ENCODE peak calls at places on chromosomes 4 and X, in four cellular contexts. P is AG09309, X is GM12878, R is Peyer's patch. E is an unnamed sample.
A peak's percentile ranks its signal among the peaks of the same experiment; 100 is the strongest.

GRCh38 chrX:73615022-73615421 is 52.0 kb downstream of the CHIC1 start:
- DNase-seq in P (no peak), X (no peak), R (no peak), E (no peak)

GRCh38 chr4:174604198-174604597 is 81.9 kb upstream of the HPGD start:
- DNase-seq in P (peak; percentile 11), X (no peak), R (no peak), E (no peak)

GRCh38 chrX:140141444-140142029 is 176.2 kb upstream of the CXorf66 start:
- DNase-seq in P (no peak), X (peak; percentile 3), R (no peak), E (no peak)

GRCh38 chrX:69063486-69063885 is 101.8 kb downstream of the PJA1 start:
- DNase-seq in P (no peak), X (no peak), R (no peak), E (no peak)

GRCh38 chr4:136917312-136918110 is 614.8 kb downstream of the PCDH18 start:
- DNase-seq in P (no peak), X (no peak), R (no peak), E (no peak)

GRCh38 chr4:24141836-24142235 is 252.0 kb upstream of the PPARGC1A start:
- DNase-seq in P (peak; percentile 13), X (no peak), R (no peak), E (no peak)

GRCh38 chr4:37892641-37893040 is 1.8 kb downstream of the TBC1D1 start:
- DNase-seq in P (no peak), X (peak; percentile 61), R (no peak), E (peak; percentile 58)

GRCh38 chrX:94256396-94256795 is 582.4 kb downstream of the FAM133A start:
- DNase-seq in P (no peak), X (no peak), R (no peak), E (no peak)

GRCh38 chr4:52477191-52477590 is 181.9 kb downstream of the USP46 start:
- DNase-seq in P (no peak), X (no peak), R (no peak), E (no peak)

GRCh38 chr4:173538148-173538902 is 8.3 kb upstream of the HAND2 start:
- DNase-seq in P (no peak), X (no peak), R (no peak), E (no peak)

GRCh38 chrX:155148724-155149537 is 67.3 kb upstream of the VBP1 start:
- DNase-seq in P (no peak), X (no peak), R (no peak), E (no peak)

GRCh38 chrX:1545776-1546408 is 8.9 kb upstream of the P2RY8 start:
- DNase-seq in P (no peak), X (no peak), R (peak; percentile 2), E (no peak)

GRCh38 chr4:105990933-105991332 is 95.7 kb downstream of the NPNT start:
- DNase-seq in P (peak; percentile 31), X (no peak), R (no peak), E (no peak)

GRCh38 chrX:70479197-70479969 is 34.7 kb downstream of the DLG3 start:
- DNase-seq in P (peak; percentile 44), X (no peak), R (no peak), E (no peak)

GRCh38 chr4:184355111-184355604 is 119.2 kb downstream of the IRF2 start:
- DNase-seq in P (no peak), X (peak; percentile 84), R (no peak), E (peak; percentile 70)

GRCh38 chr4:120082286-120082685 is 15.6 kb upstream of the MAD2L1 start:
- DNase-seq in P (no peak), X (no peak), R (no peak), E (no peak)

GRCh38 chrX:2828404-2829065 is at the start of gene GYG2:
- DNase-seq in P (no peak), X (no peak), R (no peak), E (no peak)

GRCh38 chr4:139740531-139741041 is 75.0 kb downstream of the MGST2 start:
- DNase-seq in P (peak; percentile 82), X (no peak), R (no peak), E (no peak)

GRCh38 chr4:120536884-120537283 is 385.6 kb downstream of the PRDM5 start:
- DNase-seq in P (no peak), X (no peak), R (no peak), E (no peak)

GRCh38 chr4:2803624-2804448 is 11.0 kb downstream of the SH3BP2 start:
- DNase-seq in P (no peak), X (no peak), R (peak; percentile 73), E (no peak)

GRCh38 chrX:13747836-13748235 is 13.3 kb downstream of the OFD1 start:
- DNase-seq in P (peak; percentile 34), X (no peak), R (no peak), E (no peak)

GRCh38 chrX:45229348-45229747 is 28.7 kb upstream of the DIPK2B start:
- DNase-seq in P (no peak), X (no peak), R (no peak), E (no peak)

GRCh38 chr4:26410385-26411293 is 79.6 kb downstream of the CCKAR start:
- DNase-seq in P (peak; percentile 24), X (peak; percentile 44), R (no peak), E (no peak)

GRCh38 chr4:26412381-26413372 is 77.6 kb downstream of the CCKAR start:
- DNase-seq in P (no peak), X (no peak), R (no peak), E (no peak)

GRCh38 chr4:26418850-26419249 is 71.4 kb downstream of the CCKAR start:
- DNase-seq in P (no peak), X (no peak), R (no peak), E (no peak)

GRCh38 chr4:26418107-26418506 is 72.2 kb downstream of the CCKAR start:
- DNase-seq in P (no peak), X (no peak), R (no peak), E (no peak)

GRCh38 chr4:26413595-26413994 is 76.7 kb downstream of the CCKAR start:
- DNase-seq in P (no peak), X (no peak), R (no peak), E (no peak)
- TF ChIP-seq CTCF in P (no peak), X (peak; percentile 3), R (no peak), E (no peak)

GRCh38 chr4:76002176-76002575 is 5.1 kb downstream of the CXCL9 start:
- DNase-seq in P (no peak), X (no peak), R (no peak), E (no peak)
- H3K4me3 ChIP-seq in P (no peak overlapping the region), X (no peak overlapping the region), R (no peak overlapping the region), E (no peak overlapping the region)

DNA sequence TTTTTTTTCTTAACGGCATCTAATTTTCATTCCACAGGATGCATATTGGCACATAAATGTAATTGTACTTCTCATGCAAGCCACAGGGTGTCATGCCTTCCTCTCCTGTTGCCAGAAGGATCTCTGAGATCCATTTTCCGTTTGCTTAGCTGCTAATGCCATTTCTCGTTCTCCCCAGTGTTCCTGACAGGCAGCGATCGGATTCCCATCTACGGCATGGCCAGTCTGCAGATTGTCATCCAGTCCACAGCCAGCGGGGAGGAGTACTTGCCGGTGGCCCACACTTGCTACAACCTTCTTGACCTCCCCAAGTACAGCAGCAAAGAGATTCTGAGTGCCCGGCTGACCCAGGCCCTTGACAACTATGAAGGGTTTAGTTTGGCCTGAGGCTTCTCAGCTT is 8.9 kb upstream of the NAP1L5 start:
- DNase-seq in P (peak; percentile 31), X (no peak), R (no peak), E (no peak)
- TF ChIP-seq CTCF in P (peak; percentile 67), X (peak; percentile 12), R (no peak), E (peak; percentile 6)

DNA sequence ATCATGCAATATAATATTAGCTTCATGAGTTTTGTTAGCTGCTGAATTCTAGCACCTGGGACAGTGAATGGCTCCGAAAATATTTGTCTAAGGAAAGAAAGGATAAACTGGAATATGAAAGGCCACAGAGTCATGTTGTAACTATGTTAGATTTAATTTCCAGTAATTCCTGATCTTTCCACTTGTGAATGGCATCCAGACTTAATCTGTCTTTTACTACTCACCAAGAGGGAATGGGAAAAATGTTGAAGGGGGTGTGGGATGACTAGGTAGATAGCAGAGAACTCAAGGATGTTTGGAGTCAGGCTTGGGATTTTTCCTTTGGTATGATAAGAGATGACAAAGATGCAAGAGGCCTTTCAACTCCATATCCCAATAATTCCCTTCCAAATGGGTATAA is 9.4 kb downstream of the ADH6 start:
- DNase-seq in P (no peak), X (no peak), R (no peak), E (no peak)
- H3K4me3 ChIP-seq in P (no peak overlapping the region), X (no peak overlapping the region), R (no peak overlapping the region), E (no peak overlapping the region)

GRCh38 chr4:155529761-155530160 is 136.9 kb upstream of the GUCY1A1 start:
- DNase-seq in P (no peak), X (no peak), R (no peak), E (no peak)

GRCh38 chr4:155526452-155527169 is 140.0 kb upstream of the GUCY1A1 start:
- DNase-seq in P (no peak), X (no peak), R (no peak), E (no peak)

GRCh38 chr4:155530290-155530689 is 136.4 kb upstream of the GUCY1A1 start:
- DNase-seq in P (no peak), X (no peak), R (no peak), E (no peak)

GRCh38 chr4:155530857-155531256 is 135.8 kb upstream of the GUCY1A1 start:
- DNase-seq in P (no peak), X (no peak), R (no peak), E (no peak)

GRCh38 chr4:155529197-155529596 is 137.5 kb upstream of the GUCY1A1 start:
- DNase-seq in P (no peak), X (no peak), R (no peak), E (no peak)
- TF ChIP-seq CTCF in P (peak; percentile 53), X (peak; percentile 55), R (no peak), E (peak; percentile 45)

GRCh38 chrX:38327007-38327774 is at the start of gene RPGR:
- DNase-seq in P (peak; percentile 67), X (peak; percentile 60), R (peak; percentile 93), E (peak; percentile 92)

GRCh38 chrX:38327775-38328081 is 419 bp upstream of the RPGR start:
- DNase-seq in P (no peak), X (no peak), R (no peak), E (no peak)

GRCh38 chrX:38320819-38321218 is 6.5 kb downstream of the RPGR start:
- DNase-seq in P (no peak), X (no peak), R (no peak), E (no peak)

GRCh38 chrX:38326086-38326485 is 1.2 kb downstream of the RPGR start:
- DNase-seq in P (no peak), X (no peak), R (no peak), E (no peak)
- H3K4me3 ChIP-seq in P (no peak overlapping the region), X (peak overlapping the region; percentile 56), R (no peak overlapping the region), E (peak overlapping the region; percentile 65)

GRCh38 chr4:59805176-59805575 is 1395.0 kb upstream of the ADGRL3 start:
- DNase-seq in P (no peak), X (no peak), R (no peak), E (no peak)
- TF ChIP-seq CTCF in P (no peak), X (no peak), R (no peak), E (no peak)

DNA sequence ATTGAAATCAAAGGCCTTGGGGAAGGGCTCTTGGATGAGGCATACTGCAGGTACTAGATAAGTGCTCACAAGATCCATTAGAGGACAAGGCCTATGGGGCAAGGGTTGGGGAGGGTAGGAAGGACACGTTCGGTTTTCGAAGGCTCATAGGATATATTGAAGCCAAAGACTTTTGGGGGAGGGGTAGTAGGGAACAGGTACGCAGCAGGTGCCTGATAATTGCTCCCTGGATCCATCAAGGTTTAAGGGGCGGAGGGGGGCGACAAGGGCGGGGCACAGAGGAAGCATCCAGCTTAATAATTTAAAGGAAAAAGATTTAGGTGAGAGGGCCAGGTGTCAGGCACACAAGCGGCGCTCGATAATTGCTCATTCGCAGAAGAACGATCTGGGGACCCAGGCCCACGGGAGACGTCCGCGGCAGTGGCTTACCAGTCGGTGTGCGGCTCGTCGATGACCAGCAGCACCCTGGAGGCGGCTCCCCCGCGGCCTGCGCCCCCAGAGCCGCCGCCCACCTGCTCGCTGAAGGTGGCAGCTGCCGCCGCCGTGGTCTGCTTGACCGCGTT is 653 bp downstream of the SYN1 start:
- DNase-seq in P (no peak), X (no peak), R (no peak), E (no peak)
- H3K4me3 ChIP-seq in P (no peak overlapping the region), X (no peak overlapping the region), R (no peak overlapping the region), E (peak overlapping the region; percentile 56)